ENCODE peak calls at places on chromosomes 6 and 20, in eight cellular contexts. M, Y, N, E, D, T, X and S are unnamed samples.

GRCh38 chr20:9068896-9069663 is at the start of gene PLCB4:
- DNase-seq in X (no peak), E (peak), Y (peak), T (peak), M (peak), D (no peak), N (peak), S (no peak)

GRCh38 chr6:21277601-21278043 is 315.9 kb upstream of the SOX4 start:
- DNase-seq in T (no peak), N (no peak), Y (no peak), D (no peak), X (no peak), E (no peak), M (no peak), S (no peak)

GRCh38 chr20:48076247-48076646 is 291.0 kb upstream of the SULF2 start:
- DNase-seq in E (no peak), M (no peak), X (no peak), Y (no peak), T (no peak), D (no peak), N (no peak), S (no peak)

GRCh38 chr6:168700880-168701279 is 259.9 kb downstream of the SMOC2 start:
- DNase-seq in Y (no peak), X (no peak), E (no peak), D (no peak), M (no peak), N (no peak), T (no peak), S (no peak)

GRCh38 chr6:140923048-140923447 is 1209.7 kb upstream of the GJE1 start:
- DNase-seq in X (no peak), T (no peak), M (no peak), E (no peak), D (no peak), Y (no peak), N (no peak), S (no peak)

GRCh38 chr20:58449703-58450138 is 60.7 kb downstream of the VAPB start:
- DNase-seq in X (no peak), T (no peak), E (no peak), D (no peak), M (no peak), N (no peak), Y (no peak), S (no peak)

GRCh38 chr6:152246554-152247337 is 390.4 kb downstream of the SYNE1 start:
- DNase-seq in Y (no peak), E (no peak), M (no peak), X (no peak), N (no peak), D (no peak), T (no peak), S (no peak)

GRCh38 chr6:121460170-121460569 is 24.7 kb downstream of the GJA1 start:
- DNase-seq in X (no peak), T (no peak), M (no peak), D (no peak), E (no peak), Y (no peak), N (no peak), S (no peak)

GRCh38 chr6:52596371-52597028 is 19.6 kb upstream of the TRAM2 start:
- DNase-seq in X (no peak), N (no peak), T (no peak), D (no peak), M (no peak), Y (no peak), E (no peak), S (no peak)

GRCh38 chr6:107620736-107621135 is 130.8 kb downstream of the SOBP start:
- DNase-seq in T (no peak), M (no peak), D (no peak), N (no peak), X (no peak), E (no peak), Y (no peak), S (no peak)

GRCh38 chr6:56795852-56796532 is 153.3 kb upstream of the DST start:
- DNase-seq in T (peak), N (no peak), D (no peak), M (no peak), E (no peak), Y (no peak), X (no peak), S (no peak)

GRCh38 chr6:125701354-125701668 is 48.1 kb upstream of the HEY2 start:
- DNase-seq in X (no peak), M (no peak), D (no peak), E (no peak), T (no peak), Y (no peak), N (no peak), S (no peak)

GRCh38 chr6:148217921-148218320 is 124.7 kb upstream of the SASH1 start:
- DNase-seq in M (no peak), E (no peak), N (no peak), D (no peak), Y (no peak), X (no peak), T (no peak), S (no peak)

GRCh38 chr6:44080561-44081521 is 46.4 kb downstream of the MRPL14 start:
- DNase-seq in T (no peak), E (no peak), M (no peak), Y (no peak), N (no peak), X (no peak), D (no peak), S (no peak)

GRCh38 chr20:10622657-10623418 is 51.0 kb downstream of the JAG1 start:
- DNase-seq in E (no peak), N (peak), M (no peak), D (no peak), Y (no peak), X (no peak), T (no peak), S (no peak)

GRCh38 chr20:46108976-46109375 is 9.1 kb upstream of the CD40 start:
- DNase-seq in X (no peak), Y (no peak), D (no peak), N (no peak), T (no peak), E (no peak), M (no peak), S (no peak)

GRCh38 chr6:32941412-32941784 is 570 bp upstream of the HLA-DMB start:
- DNase-seq in X (peak), N (no peak), Y (no peak), D (peak), M (no peak), E (peak), T (no peak), S (peak)

GRCh38 chr6:27684264-27685211 is 211.6 kb upstream of the ZNF184 start:
- DNase-seq in T (peak), E (no peak), D (peak), M (peak), X (peak), N (no peak), Y (peak), S (peak)

GRCh38 chr6:144286503-144287393 is 1.6 kb downstream of the UTRN start:
- DNase-seq in N (peak), M (no peak), T (peak), X (no peak), E (no peak), Y (no peak), D (peak), S (peak)

GRCh38 chr6:159089909-159090308 is 45.1 kb upstream of the TAGAP start:
- DNase-seq in Y (no peak), N (no peak), M (no peak), E (no peak), X (no peak), D (no peak), T (no peak), S (peak)

GRCh38 chr6:138563650-138564049 is 64.4 kb upstream of the NHSL1 start:
- DNase-seq in X (no peak), Y (no peak), T (no peak), M (no peak), D (no peak), E (no peak), N (no peak), S (no peak)

GRCh38 chr6:52526634-52527033 is 50.2 kb downstream of the TRAM2 start:
- DNase-seq in T (no peak), M (no peak), D (no peak), E (no peak), Y (no peak), X (no peak), N (no peak), S (no peak)

GRCh38 chr6:31534521-31535040 is 5.8 kb downstream of the MCCD1 start:
- DNase-seq in Y (no peak), X (no peak), N (no peak), T (no peak), D (no peak), M (no peak), E (no peak), S (no peak)

GRCh38 chr6:130259140-130259539 is 36.4 kb upstream of the SAMD3 start:
- DNase-seq in M (no peak), T (no peak), E (no peak), X (no peak), Y (no peak), N (no peak), D (no peak), S (no peak)

GRCh38 chr6:105553174-105553573 is 150.3 kb upstream of the PREP start:
- DNase-seq in T (no peak), E (no peak), N (no peak), D (no peak), X (no peak), Y (no peak), M (no peak), S (no peak)

GRCh38 chr6:2872417-2873358 is 30.4 kb downstream of the SERPINB9 start:
- DNase-seq in N (no peak), D (no peak), T (no peak), E (no peak), M (no peak), Y (no peak), X (no peak), S (no peak)